ENCODE peak calls at places on chromosomes 3 and 15, in seven cellular contexts. Q is heart left ventricle, M is uterus, D is kidney, G is testis, E is H1, U is esophagus squamous epithelium. O is an unnamed sample. For H3K9me3, the result is how much of the 10 kb centered on the place peaks cover.

GRCh38 chr15:101147181-101147580 is 104.7 kb downstream of the CHSY1 start:
- DNase-seq in Q (no peak), M (no peak), D (no peak), G (no peak), E (no peak), U (no peak), O (no peak)

GRCh38 chr15:26095710-26096330 is 232.7 kb upstream of the ATP10A start:
- DNase-seq in Q (no peak), M (no peak), D (no peak), G (no peak), E (peak), U (no peak), O (no peak)

GRCh38 chr3:127964053-127964452 is 49.0 kb downstream of the KBTBD12 start:
- DNase-seq in Q (no peak), M (no peak), D (no peak), G (no peak), E (no peak), U (no peak), O (no peak)

GRCh38 chr3:71649757-71650156 is 66.2 kb upstream of the FOXP1 start:
- DNase-seq in Q (no peak), M (no peak), D (no peak), G (no peak), E (no peak), U (no peak), O (no peak)

GRCh38 chr15:23566070-23567050 is 886 bp downstream of the MKRN3 start:
- DNase-seq in Q (no peak), M (peak), D (no peak), G (peak), E (no peak), U (no peak), O (peak)

GRCh38 chr15:74847462-74847861 is 4.5 kb upstream of the ULK3 start:
- DNase-seq in Q (peak), M (no peak), D (peak), G (no peak), E (no peak), U (no peak), O (no peak)

GRCh38 chr3:52253314-52254260 is 8.0 kb downstream of the PPM1M start:
- DNase-seq in Q (peak), M (no peak), D (peak), G (peak), E (no peak), U (peak), O (peak)

GRCh38 chr3:121757087-121757811 is 7.7 kb upstream of the GOLGB1 start:
- DNase-seq in Q (no peak), M (no peak), D (no peak), G (peak), E (no peak), U (no peak), O (peak)

GRCh38 chr3:31472479-31473390 is 60.0 kb upstream of the STT3B start:
- DNase-seq in Q (no peak), M (no peak), D (no peak), G (no peak), E (no peak), U (no peak), O (no peak)

GRCh38 chr3:189304465-189305341 is 132.9 kb downstream of the TPRG1 start:
- DNase-seq in Q (no peak), M (peak), D (no peak), G (no peak), E (peak), U (no peak), O (no peak)

GRCh38 chr15:38283010-38283409 is 30.4 kb downstream of the SPRED1 start:
- DNase-seq in Q (no peak), M (no peak), D (no peak), G (no peak), E (no peak), U (no peak), O (no peak)

GRCh38 chr3:115960799-115961198 is 337.5 kb downstream of the GAP43 start:
- DNase-seq in Q (peak), M (peak), D (no peak), G (peak), E (no peak), U (no peak), O (no peak)

GRCh38 chr3:116939550-116939949 is 230.0 kb downstream of the TUSC7 start:
- DNase-seq in Q (no peak), M (no peak), D (no peak), G (no peak), E (no peak), U (no peak), O (no peak)

GRCh38 chr15:78925956-78926743 is 18.7 kb downstream of the CTSH start:
- DNase-seq in Q (no peak), M (no peak), D (no peak), G (no peak), E (no peak), U (no peak), O (no peak)

GRCh38 chr15:76991048-76991447 is 3.9 kb upstream of the PSTPIP1 start:
- DNase-seq in Q (no peak), M (no peak), D (peak), G (no peak), E (no peak), U (no peak), O (no peak)
- H3K9me3 ChIP-seq in Q (under half), M (under half), D (under half), G (under half), E (under half), U (under half), O (under half)

DNA sequence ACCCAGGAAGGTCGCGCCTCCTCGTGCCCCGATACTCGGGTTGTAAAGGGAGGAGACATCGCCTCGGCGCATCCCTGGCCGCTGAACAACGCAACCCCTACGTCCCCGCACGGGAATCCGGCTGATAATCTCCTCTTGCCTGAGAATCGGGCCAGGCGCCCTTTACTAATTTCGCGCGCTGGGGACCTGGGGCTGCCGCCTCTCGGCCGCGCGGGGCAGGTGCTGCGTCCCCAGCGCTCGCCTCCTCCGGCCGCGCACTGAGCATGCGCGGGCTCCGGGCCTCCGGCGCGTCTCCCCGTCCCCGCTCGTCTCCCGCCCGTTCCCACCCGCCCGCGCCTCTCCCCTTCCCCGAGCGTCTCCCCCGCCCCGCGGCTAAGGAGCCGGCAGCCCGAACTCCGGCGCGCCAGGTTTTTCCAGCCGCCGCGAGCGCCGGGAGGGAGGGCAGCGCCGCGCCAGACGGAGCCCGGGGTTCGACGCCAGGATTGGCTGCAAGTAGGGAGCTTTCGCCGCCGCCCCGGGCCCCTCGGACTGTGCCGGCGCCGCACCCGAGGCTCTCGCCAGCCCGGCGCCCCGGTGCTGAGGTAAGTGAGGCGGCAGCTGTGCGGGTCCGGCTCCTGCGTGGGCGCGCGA is at the start of gene CNTN4:
- DNase-seq in Q (peak), M (peak), D (peak), G (peak), E (peak), U (no peak), O (no peak)
- TF ChIP-seq CTCF in Q (no peak), M (no peak), D (peak), G (no peak), E (no peak), U (no peak), O (no peak)

DNA sequence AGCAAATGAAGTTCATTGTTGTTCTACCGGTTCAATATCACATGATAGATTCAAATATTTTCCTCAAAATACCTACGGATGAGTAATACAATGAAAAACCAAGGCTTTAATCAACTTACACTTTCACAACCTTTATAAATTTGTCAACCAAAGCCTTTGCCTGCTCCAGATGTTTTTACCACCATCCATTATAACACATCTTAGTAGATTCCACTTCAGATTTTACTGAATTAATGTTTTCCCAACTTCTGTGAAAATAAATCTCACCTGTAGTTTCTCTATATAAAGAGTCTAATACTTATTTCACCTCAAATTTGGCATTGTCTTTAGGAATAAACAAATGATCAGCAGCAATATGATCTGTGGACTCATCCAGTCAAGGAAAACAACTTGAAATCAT is 131.1 kb downstream of the ZNF280D start:
- DNase-seq in Q (no peak), M (no peak), D (no peak), G (no peak), E (no peak), U (no peak), O (no peak)
- H3K9me3 ChIP-seq in Q (under half), M (under half), D (under half), G (under half), E (under half), U (under half), O (under half)

DNA sequence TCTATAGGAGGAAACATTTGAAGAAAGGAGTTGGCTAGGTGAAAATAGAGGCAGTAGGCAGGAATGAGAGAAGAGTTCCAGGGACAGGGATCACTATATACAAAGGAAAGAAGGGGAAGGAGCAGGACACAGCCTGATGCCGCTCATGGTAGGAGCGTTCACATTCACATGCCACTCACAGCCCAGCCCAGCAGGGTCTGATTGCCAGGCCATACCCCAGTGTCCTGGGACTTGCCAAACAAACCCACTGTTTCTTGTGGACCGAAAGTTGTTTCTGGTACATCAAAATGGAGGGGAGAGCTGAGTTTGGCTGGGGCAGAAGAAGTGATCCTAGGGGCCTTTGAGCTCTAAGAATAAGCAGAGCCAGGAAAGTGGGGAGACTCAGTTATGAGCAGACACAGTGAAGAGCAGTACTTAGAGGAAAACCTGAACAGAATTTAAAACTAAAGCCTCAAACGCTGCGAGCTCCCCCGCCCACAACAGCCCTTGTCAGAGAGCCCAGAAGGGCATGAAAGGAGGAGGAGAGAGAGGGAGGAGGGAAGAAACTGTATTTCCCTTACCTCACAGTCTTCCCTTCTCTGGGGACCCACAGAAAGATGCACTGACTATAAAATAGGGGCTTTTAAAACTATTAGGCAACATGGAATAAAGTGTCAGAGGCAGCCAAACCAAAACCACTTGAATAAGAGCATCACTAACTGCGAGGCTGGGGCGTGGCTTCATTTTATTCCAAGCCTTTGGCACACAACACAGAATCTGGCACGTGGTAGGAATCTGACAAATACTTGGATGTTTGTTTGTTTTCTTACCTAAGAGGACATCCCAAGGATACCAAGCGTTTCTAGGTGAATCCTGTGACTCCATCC is 129.0 kb downstream of the RPL22L1 start:
- DNase-seq in Q (peak), M (peak), D (peak), G (peak), E (no peak), U (no peak), O (no peak)
- TF ChIP-seq CTCF in Q (no peak), M (no peak), D (no peak), G (no peak), E (no peak), U (no peak), O (no peak)

DNA sequence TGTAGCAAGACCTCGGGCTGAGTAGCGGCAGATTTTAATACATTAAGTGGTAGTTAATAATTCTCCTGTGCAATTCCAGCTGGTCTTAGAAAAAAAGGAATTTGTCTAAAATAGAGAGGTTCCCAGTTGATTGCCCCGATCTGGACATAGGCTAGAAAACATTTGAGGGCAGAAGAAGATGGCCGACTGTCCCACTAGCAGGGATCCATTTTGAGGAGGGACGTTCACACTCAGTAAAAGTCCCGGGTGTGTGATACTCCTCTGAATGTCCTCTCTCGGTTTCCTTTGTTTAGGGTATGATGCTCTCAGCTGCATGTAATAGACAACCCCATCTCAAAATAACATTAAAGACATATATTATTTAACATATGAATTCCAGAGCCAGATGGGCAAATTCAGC is 77.9 kb upstream of the OXTR start:
- DNase-seq in Q (no peak), M (no peak), D (no peak), G (no peak), E (no peak), U (no peak), O (no peak)
- H3K9me3 ChIP-seq in Q (under half), M (under half), D (under half), G (under half), E (under half), U (under half), O (under half)

DNA sequence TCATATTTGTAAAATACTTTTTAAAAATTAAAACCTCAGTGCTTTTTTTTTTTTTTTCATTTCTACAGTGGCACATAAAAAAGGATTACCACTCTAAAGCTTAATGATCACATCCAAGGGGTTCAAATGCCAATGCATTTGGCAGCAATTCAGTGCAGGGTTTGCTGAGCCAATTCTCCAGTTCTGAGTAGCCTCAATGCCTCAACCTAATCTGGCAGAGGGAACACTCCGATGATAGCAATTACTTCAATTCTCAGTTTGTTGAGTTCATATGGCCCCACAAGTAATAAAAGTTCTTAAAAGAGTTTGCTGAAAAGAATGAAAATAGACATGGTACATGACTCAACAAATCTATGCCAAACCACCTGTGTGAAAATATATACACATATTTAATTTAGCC is 79.3 kb upstream of the RBMS3 start:
- DNase-seq in Q (no peak), M (no peak), D (no peak), G (no peak), E (no peak), U (no peak), O (no peak)
- TF ChIP-seq CTCF in Q (no peak), M (no peak), D (no peak), G (no peak), E (no peak), U (no peak), O (no peak)